ENCODE peak calls at places on chromosomes 1 and 21, in six cellular contexts. P is stomach, E is HAP-1, W is uterus, D is aorta, Q is Karpas-422. Z is an unnamed sample.

GRCh38 chr1:179298952-179299351 is 5.4 kb downstream of the SOAT1 start:
- DNase-seq in E (no peak), W (no peak), D (no peak), Q (no peak), P (no peak), Z (peak; percentile 78)

GRCh38 chr21:20045197-20045596 is 953.0 kb upstream of the NCAM2 start:
- DNase-seq in Q (no peak), P (no peak), W (no peak), D (no peak), E (no peak), Z (no peak)

GRCh38 chr1:155207578-155208405 is at the start of gene THBS3:
- DNase-seq in E (peak; percentile 71), P (no peak), Q (peak; percentile 56), D (peak; percentile 81), W (peak; percentile 71), Z (peak; percentile 10)

GRCh38 chr1:243465738-243466137 is 209.9 kb downstream of the SDCCAG8 start:
- DNase-seq in D (no peak), P (no peak), Q (no peak), E (no peak), W (no peak), Z (no peak)

GRCh38 chr1:1835546-1835945 is 55.3 kb downstream of the GNB1 start:
- DNase-seq in E (no peak), P (no peak), W (no peak), Q (no peak), D (no peak), Z (no peak)

GRCh38 chr1:152866321-152866720 is 6.5 kb downstream of the LCE7A start:
- DNase-seq in Q (no peak), E (no peak), W (no peak), P (no peak), D (no peak), Z (no peak)

GRCh38 chr1:205495237-205495823 is 9.1 kb upstream of the CDK18 start:
- DNase-seq in P (peak; percentile 73), Q (no peak), W (no peak), D (no peak), E (peak; percentile 64), Z (no peak)

GRCh38 chr21:28252923-28253322 is 739.8 kb downstream of the LTN1 start:
- DNase-seq in D (no peak), P (no peak), Q (no peak), W (no peak), E (no peak), Z (no peak)

GRCh38 chr1:56380556-56380955 is 198.8 kb downstream of the PLPP3 start:
- DNase-seq in W (peak; percentile 83), P (no peak), D (no peak), E (no peak), Q (no peak), Z (no peak)

GRCh38 chr1:31798086-31798432 is 17.8 kb downstream of the SPOCD1 start:
- DNase-seq in E (no peak), W (no peak), Q (no peak), P (no peak), D (no peak), Z (no peak)

GRCh38 chr21:38768385-38769071 is 37.2 kb upstream of the ETS2 start:
- DNase-seq in E (no peak), P (no peak), Q (no peak), W (no peak), D (no peak), Z (peak; percentile 32)

GRCh38 chr1:30692201-30692947 is 31.0 kb downstream of the MATN1 start:
- DNase-seq in W (peak; percentile 13), P (no peak), Q (no peak), D (no peak), E (no peak), Z (no peak)

GRCh38 chr1:78831731-78832360 is 174.7 kb downstream of the ADGRL4 start:
- DNase-seq in Q (no peak), E (no peak), W (no peak), D (no peak), P (no peak), Z (no peak)

GRCh38 chr1:71072273-71072672 is 8.6 kb downstream of the ZRANB2 start:
- DNase-seq in E (no peak), Q (no peak), P (no peak), W (no peak), D (no peak), Z (no peak)

GRCh38 chr21:32562426-32562825 is 22.9 kb downstream of the TCP10L start:
- DNase-seq in W (peak; percentile 81), D (peak; percentile 65), E (peak; percentile 45), P (peak; percentile 43), Q (peak; percentile 53), Z (no peak)

GRCh38 chr1:2270260-2271100 is 42.4 kb downstream of the SKI start:
- DNase-seq in Q (no peak), E (no peak), P (no peak), W (no peak), D (no peak), Z (no peak)

GRCh38 chr1:162085991-162086390 is 16.5 kb downstream of the NOS1AP start:
- DNase-seq in E (no peak), P (no peak), D (no peak), Q (no peak), W (no peak), Z (no peak)

GRCh38 chr1:119954476-119955422 is 58.4 kb upstream of the ADAM30 start:
- DNase-seq in P (no peak), E (no peak), Q (no peak), D (no peak), W (no peak), Z (no peak)

GRCh38 chr1:117365350-117366280 is 1.6 kb upstream of the MAN1A2 start:
- DNase-seq in D (no peak), Q (no peak), E (no peak), P (no peak), W (no peak), Z (peak; percentile 9)

GRCh38 chr1:8395433-8395866 is 77.5 kb downstream of the SLC45A1 start:
- DNase-seq in P (no peak), Q (peak; percentile 54), E (no peak), W (no peak), D (no peak), Z (peak; percentile 36)

GRCh38 chr1:30911061-30911954 is 2.8 kb upstream of the SDC3 start:
- DNase-seq in D (peak; percentile 94), P (peak; percentile 91), W (peak; percentile 92), E (peak; percentile 95), Q (peak; percentile 82), Z (no peak)

GRCh38 chr1:44812822-44813543 is 4.7 kb downstream of the BTBD19 start:
- DNase-seq in E (no peak), D (peak; percentile 55), P (no peak), Q (no peak), W (no peak), Z (no peak)

GRCh38 chr1:109986054-109986444 is 1.5 kb downstream of the AHCYL1 start:
- DNase-seq in W (no peak), P (no peak), E (peak; percentile 35), Q (no peak), D (no peak), Z (no peak)

GRCh38 chr1:182339684-182340083 is 51.9 kb downstream of the GLUL start:
- DNase-seq in E (no peak), W (no peak), D (no peak), P (no peak), Q (no peak), Z (no peak)

GRCh38 chr1:26784023-26784871 is 3.5 kb upstream of the PIGV start:
- DNase-seq in P (peak; percentile 84), Q (no peak), E (peak; percentile 88), D (peak; percentile 53), W (peak; percentile 67), Z (no peak)

GRCh38 chr1:174953657-174954435 is 45.9 kb upstream of the CACYBP start:
- DNase-seq in D (no peak), Q (peak; percentile 47), P (no peak), W (no peak), E (no peak), Z (no peak)
- H3K4me3 ChIP-seq in D (no peak overlapping the region), Q (peak overlapping the region; percentile 58), P (no peak overlapping the region), W (no peak overlapping the region), E (no peak overlapping the region), Z (no peak overlapping the region)

GRCh38 chr21:26844258-26845065 is 747 bp downstream of the ADAMTS1 start:
- DNase-seq in P (no peak), Q (no peak), W (peak; percentile 61), E (peak; percentile 65), D (peak; percentile 65), Z (no peak)
- H3K9me3 ChIP-seq in P (no peaks in the 10 kb centered on the region), Q (peaks cover 8% of the 10 kb centered on the region), W (no peaks in the 10 kb centered on the region), E (no peaks in the 10 kb centered on the region), D (no peaks in the 10 kb centered on the region), Z (no peaks in the 10 kb centered on the region)

GRCh38 chr1:203307690-203308126 is 2.4 kb downstream of the BTG2 start:
- DNase-seq in D (no peak), E (peak; percentile 88), W (no peak), Q (peak; percentile 57), P (no peak), Z (no peak)
- H3K4me1 ChIP-seq in D (no peaks in the 10 kb centered on the region), E (peaks cover 35% of the 10 kb centered on the region), W (peaks cover 13% of the 10 kb centered on the region), Q (peaks cover 59% of the 10 kb centered on the region), P (peaks cover 64% of the 10 kb centered on the region), Z (peaks cover 64% of the 10 kb centered on the region)

DNA sequence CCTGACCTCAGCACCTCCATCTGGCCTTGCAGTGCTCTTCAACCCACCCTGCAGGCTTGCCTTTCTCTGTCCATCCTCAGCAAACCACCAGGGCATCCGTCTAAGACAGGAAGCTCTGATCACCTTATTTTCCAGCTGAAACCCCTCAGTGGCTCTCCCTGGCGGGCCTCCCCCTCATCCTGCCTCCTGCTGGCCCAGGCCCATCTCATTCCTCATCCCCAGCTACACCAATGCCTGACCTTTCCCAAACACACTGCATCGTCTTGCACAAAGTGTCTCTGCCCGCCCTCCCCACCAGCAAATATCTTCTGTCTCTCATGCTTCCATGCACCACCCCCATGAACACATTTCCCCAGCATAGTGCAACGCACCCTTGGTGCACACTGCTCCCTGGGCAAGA is 205.0 kb downstream of the TOMM20 start:
- DNase-seq in W (peak; percentile 9), Q (no peak), E (no peak), D (no peak), P (no peak), Z (no peak)
- H3K4me3 ChIP-seq in W (no peak overlapping the region), Q (no peak overlapping the region), E (no peak overlapping the region), D (no peak overlapping the region), P (no peak overlapping the region), Z (no peak overlapping the region)

GRCh38 chr1:76269175-76269574 is 194.6 kb downstream of the ST6GALNAC3 start:
- DNase-seq in P (no peak), Q (peak; percentile 75), W (no peak), E (no peak), D (no peak), Z (no peak)
- H3K9me3 ChIP-seq in P (no peaks in the 10 kb centered on the region), Q (no peaks in the 10 kb centered on the region), W (no peaks in the 10 kb centered on the region), E (no peaks in the 10 kb centered on the region), D (no peaks in the 10 kb centered on the region), Z (no peaks in the 10 kb centered on the region)